ENCODE peak calls at places on chromosomes 6 and 20, in eight cellular contexts. D is cardiac muscle cell, Q is uterus, X is upper lobe of right lung, Y is tibial nerve, U is esophagus muscularis mucosa, N is stomach, G is sigmoid colon. W is an unnamed sample.
A peak's percentile ranks its signal among the peaks of the same experiment; 100 is the strongest.

GRCh38 chr20:20130399-20130798 is 78.1 kb downstream of the CFAP61 start:
- DNase-seq in Y (no peak), X (no peak), N (no peak), D (no peak), U (no peak), Q (no peak), G (no peak), W (no peak)

GRCh38 chr6:15953152-15953880 is 175.6 kb upstream of the MYLIP start:
- DNase-seq in G (no peak), N (no peak), U (no peak), Q (no peak), X (no peak), Y (no peak), D (peak; percentile 38), W (no peak)

GRCh38 chr6:90219168-90219985 is 77.3 kb downstream of the BACH2 start:
- DNase-seq in G (peak; percentile 87), D (peak; percentile 61), Q (peak; percentile 65), Y (no peak), X (no peak), U (no peak), N (no peak), W (no peak)

GRCh38 chr20:54293526-54293925 is 85.6 kb downstream of the PFDN4 start:
- DNase-seq in U (no peak), Y (no peak), Q (peak; percentile 23), N (no peak), X (no peak), G (no peak), D (no peak), W (no peak)

GRCh38 chr6:169864148-169865030 is 113.0 kb downstream of the ERMARD start:
- DNase-seq in G (peak; percentile 54), X (no peak), N (peak; percentile 70), D (no peak), U (no peak), Q (no peak), Y (no peak), W (peak; percentile 54)

GRCh38 chr6:139982652-139983051 is 608.2 kb upstream of the CITED2 start:
- DNase-seq in G (no peak), Q (no peak), D (no peak), Y (no peak), U (no peak), N (no peak), X (no peak), W (no peak)

GRCh38 chr6:107132330-107132954 is 17.1 kb upstream of the BEND3 start:
- DNase-seq in Y (no peak), X (no peak), Q (no peak), N (no peak), D (peak; percentile 46), U (no peak), G (no peak), W (no peak)

GRCh38 chr20:2820084-2820895 is 4.1 kb downstream of the TMEM239 start:
- DNase-seq in D (no peak), Y (no peak), X (peak; percentile 48), G (no peak), U (no peak), Q (peak; percentile 71), N (no peak), W (peak; percentile 32)

GRCh38 chr20:9028419-9028818 is 40.5 kb upstream of the PLCB4 start:
- DNase-seq in Q (no peak), Y (no peak), U (no peak), X (no peak), N (no peak), D (no peak), G (no peak), W (no peak)

GRCh38 chr20:17533396-17533795 is 2.2 kb upstream of the BFSP1 start:
- DNase-seq in D (peak; percentile 44), N (no peak), G (no peak), X (no peak), Q (no peak), U (no peak), Y (no peak), W (no peak)

GRCh38 chr6:50030777-50031562 is 9.2 kb upstream of the DEFB110 start:
- DNase-seq in X (no peak), D (peak; percentile 27), Q (no peak), G (no peak), U (no peak), N (no peak), Y (no peak), W (no peak)

GRCh38 chr20:855466-856360 is 22.2 kb downstream of the FAM110A start:
- DNase-seq in N (no peak), D (no peak), U (no peak), G (no peak), Y (no peak), X (no peak), Q (no peak), W (no peak)

GRCh38 chr6:152983637-152984386 is 971 bp upstream of the FBXO5 start:
- DNase-seq in D (peak; percentile 42), X (peak; percentile 74), N (peak; percentile 93), Q (peak; percentile 95), U (peak; percentile 96), Y (peak; percentile 84), G (peak; percentile 96), W (peak; percentile 98)

GRCh38 chr20:44115762-44116644 is 71.0 kb downstream of the JPH2 start:
- DNase-seq in N (no peak), D (no peak), Q (no peak), G (no peak), X (no peak), U (no peak), Y (no peak), W (no peak)

GRCh38 chr6:130033999-130034814 is 15.8 kb downstream of the L3MBTL3 start:
- DNase-seq in N (no peak), X (no peak), G (no peak), Y (no peak), Q (peak; percentile 63), U (no peak), D (no peak), W (no peak)

GRCh38 chr20:10649817-10650200 is 24.0 kb downstream of the JAG1 start:
- DNase-seq in U (no peak), Q (peak; percentile 5), X (no peak), Y (no peak), D (no peak), G (no peak), N (no peak), W (no peak)

GRCh38 chr6:50714487-50715379 is 1.4 kb downstream of the TFAP2D start:
- DNase-seq in Y (no peak), D (peak; percentile 3), G (no peak), X (no peak), N (no peak), Q (no peak), U (no peak), W (no peak)

GRCh38 chr20:39631557-39631956 is 669.4 kb downstream of the DHX35 start:
- DNase-seq in Q (no peak), N (no peak), U (peak; percentile 34), X (no peak), D (no peak), G (no peak), Y (no peak), W (no peak)

GRCh38 chr6:106136172-106136571 is 50.0 kb downstream of the PRDM1 start:
- DNase-seq in X (no peak), G (no peak), Q (no peak), N (no peak), Y (no peak), U (no peak), D (no peak), W (no peak)

GRCh38 chr6:4522453-4522852 is 253.8 kb upstream of the CDYL start:
- DNase-seq in Y (no peak), Q (no peak), N (no peak), G (no peak), U (no peak), X (peak; percentile 62), D (no peak), W (no peak)

DNA sequence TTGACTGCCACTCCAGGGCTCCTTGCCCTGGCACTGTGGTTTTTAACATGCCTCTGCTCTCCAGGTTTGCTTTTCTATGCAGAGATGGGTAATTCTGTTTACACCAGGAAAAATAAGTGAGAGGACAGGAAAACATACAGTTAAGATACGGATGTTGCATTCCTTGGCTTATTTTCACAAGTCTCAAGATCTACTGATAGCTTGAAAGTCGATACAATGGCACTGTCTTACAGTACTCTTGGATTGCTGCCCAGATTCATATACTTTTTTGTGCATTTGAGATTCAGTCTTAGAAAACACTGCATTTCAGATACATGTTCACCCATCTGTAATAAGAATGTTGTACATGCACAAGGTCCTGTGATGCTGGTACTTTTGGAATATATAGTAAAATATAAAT is 159.6 kb upstream of the FLRT3 start:
- DNase-seq in Y (no peak), N (no peak), Q (no peak), G (no peak), X (no peak), D (no peak), U (no peak), W (no peak)
- H3K27ac ChIP-seq in Y (no peak overlapping the region), N (no peak overlapping the region), Q (no peak overlapping the region), G (no peak overlapping the region), X (no peak overlapping the region), D (no peak overlapping the region), U (no peak overlapping the region), W (no peak overlapping the region)

GRCh38 chr6:38984723-38985122 is 63.9 kb upstream of the GLP1R start:
- DNase-seq in X (no peak), D (no peak), G (no peak), N (no peak), U (no peak), Q (no peak), Y (no peak), W (no peak)
- H3K4me1 ChIP-seq in X (no peaks in the 10 kb centered on the region), D (no peaks in the 10 kb centered on the region), G (no peaks in the 10 kb centered on the region), N (no peaks in the 10 kb centered on the region), U (no peaks in the 10 kb centered on the region), Q (no peaks in the 10 kb centered on the region), Y (no peaks in the 10 kb centered on the region), W (no peaks in the 10 kb centered on the region)

DNA sequence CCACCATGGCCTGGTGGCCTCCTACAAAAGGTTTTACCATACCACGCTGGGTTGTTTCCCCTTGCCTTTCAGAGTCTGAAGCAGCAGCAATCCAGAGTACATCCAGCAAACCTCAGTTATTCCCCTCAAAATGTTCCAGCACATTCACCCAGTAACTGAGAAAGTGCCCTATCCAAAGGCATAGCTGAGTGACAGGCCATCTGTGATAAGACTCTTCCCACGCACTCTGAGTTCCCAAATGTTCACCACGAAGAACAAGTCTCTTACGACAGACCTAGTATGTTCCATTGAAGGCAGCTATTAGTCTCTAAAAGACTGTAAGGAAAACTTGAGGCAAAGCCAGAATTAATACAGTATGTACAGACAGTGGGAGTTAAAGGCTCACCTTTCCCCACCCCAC is 31.6 kb upstream of the C20orf144 start:
- DNase-seq in G (no peak), Y (no peak), N (no peak), X (no peak), U (no peak), Q (no peak), D (no peak), W (no peak)
- TF ChIP-seq CTCF in G (no peak), Y (no peak), N (no peak), X (no peak), U (no peak), Q (no peak), D (no peak), W (no peak)

DNA sequence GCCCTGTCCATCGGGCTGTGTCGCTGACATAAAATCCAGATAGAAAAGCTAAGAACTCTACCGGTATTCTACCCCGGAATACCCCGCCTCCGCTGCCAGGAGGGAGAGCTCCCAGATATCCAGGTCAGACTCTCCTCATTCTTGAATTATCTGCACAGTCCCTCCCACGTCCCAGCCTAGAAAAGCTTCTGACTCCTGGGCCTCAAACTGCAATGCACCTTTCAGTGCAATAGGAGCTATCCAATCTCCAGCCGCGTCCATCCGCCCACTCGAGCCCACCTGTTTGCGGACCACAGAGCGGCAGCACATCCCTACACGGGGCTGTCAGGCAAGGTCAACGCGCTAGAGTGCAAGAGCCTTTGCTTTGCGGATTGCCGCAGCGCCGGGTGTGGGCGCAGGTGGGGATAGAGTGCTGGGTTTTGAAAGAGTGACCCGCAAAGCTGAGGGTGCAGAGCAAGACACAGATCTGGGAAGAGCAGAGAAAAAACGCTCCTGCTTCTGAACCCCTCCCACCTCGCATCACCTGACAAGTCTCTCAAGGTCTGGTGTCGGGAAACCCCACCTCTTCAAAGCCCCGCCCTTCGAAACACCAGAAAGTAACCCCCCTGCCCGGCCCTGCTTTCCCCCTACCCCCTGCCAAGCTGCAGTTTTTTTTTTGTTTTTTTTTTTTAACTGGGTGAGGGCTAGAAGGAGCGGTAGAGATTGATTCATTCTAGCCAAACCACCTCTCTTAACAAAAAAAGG is 1.3 kb downstream of the TAPBP start:
- DNase-seq in D (peak; percentile 31), Q (peak; percentile 77), Y (peak; percentile 61), G (peak; percentile 84), X (peak; percentile 88), N (peak; percentile 78), U (no peak), W (peak; percentile 89)
- H3K27ac ChIP-seq in D (no peak overlapping the region), Q (peak overlapping the region; percentile 98), Y (peak overlapping the region; percentile 85), G (peak overlapping the region; percentile 94), X (peak overlapping the region; percentile 99), N (peak overlapping the region; percentile 97), U (peak overlapping the region; percentile 95), W (peak overlapping the region; percentile 80)

W was measured in pancreas.